ENCODE peak calls at places on chromosomes 16 and 17, in five cellular contexts. O is left ventricle myocardium inferior, X is neural progenitor cell, J is fibroblast of the aortic adventitia, V is retinal pigment epithelial cell. R is an unnamed sample.

GRCh38 chr17:41695954-41696720 is 7.5 kb downstream of the EIF1 start:
- DNase-seq in O (no peak), X (peak), J (peak), V (no peak), R (no peak)

GRCh38 chr16:48158296-48158695 is 2.5 kb upstream of the ABCC12 start:
- DNase-seq in O (no peak), X (no peak), J (peak), V (peak), R (no peak)

GRCh38 chr17:1043601-1044251 is 46.8 kb downstream of the TIMM22 start:
- DNase-seq in O (peak), X (peak), J (no peak), V (no peak), R (peak)

GRCh38 chr16:13594798-13595197 is 325.2 kb upstream of the ERCC4 start:
- DNase-seq in O (no peak), X (peak), J (no peak), V (no peak), R (no peak)

GRCh38 chr16:3246002-3246401 is 10.4 kb downstream of the MEFV start:
- DNase-seq in O (no peak), X (no peak), J (no peak), V (no peak), R (no peak)

GRCh38 chr16:3112058-3112880 is at the start of gene ZNF205:
- DNase-seq in O (peak), X (peak), J (peak), V (no peak), R (peak)

GRCh38 chr17:38896373-38896954 is 26.6 kb downstream of the LASP1 start:
- DNase-seq in O (no peak), X (peak), J (no peak), V (peak), R (no peak)

GRCh38 chr17:28372203-28372944 is 880 bp downstream of the SARM1 start:
- DNase-seq in O (peak), X (peak), J (peak), V (no peak), R (peak)

GRCh38 chr16:10752843-10753523 is 9.3 kb downstream of the NUBP1 start:
- DNase-seq in O (peak), X (no peak), J (no peak), V (no peak), R (peak)

GRCh38 chr17:49646391-49647255 is 31.3 kb downstream of the SPOP start:
- DNase-seq in O (no peak), X (no peak), J (peak), V (no peak), R (peak)

GRCh38 chr16:51818342-51818944 is 667.4 kb upstream of the SALL1 start:
- DNase-seq in O (peak), X (peak), J (peak), V (no peak), R (no peak)

GRCh38 chr16:85746431-85747227 is 4.3 kb downstream of the C16orf74 start:
- DNase-seq in O (no peak), X (no peak), J (peak), V (no peak), R (no peak)

DNA sequence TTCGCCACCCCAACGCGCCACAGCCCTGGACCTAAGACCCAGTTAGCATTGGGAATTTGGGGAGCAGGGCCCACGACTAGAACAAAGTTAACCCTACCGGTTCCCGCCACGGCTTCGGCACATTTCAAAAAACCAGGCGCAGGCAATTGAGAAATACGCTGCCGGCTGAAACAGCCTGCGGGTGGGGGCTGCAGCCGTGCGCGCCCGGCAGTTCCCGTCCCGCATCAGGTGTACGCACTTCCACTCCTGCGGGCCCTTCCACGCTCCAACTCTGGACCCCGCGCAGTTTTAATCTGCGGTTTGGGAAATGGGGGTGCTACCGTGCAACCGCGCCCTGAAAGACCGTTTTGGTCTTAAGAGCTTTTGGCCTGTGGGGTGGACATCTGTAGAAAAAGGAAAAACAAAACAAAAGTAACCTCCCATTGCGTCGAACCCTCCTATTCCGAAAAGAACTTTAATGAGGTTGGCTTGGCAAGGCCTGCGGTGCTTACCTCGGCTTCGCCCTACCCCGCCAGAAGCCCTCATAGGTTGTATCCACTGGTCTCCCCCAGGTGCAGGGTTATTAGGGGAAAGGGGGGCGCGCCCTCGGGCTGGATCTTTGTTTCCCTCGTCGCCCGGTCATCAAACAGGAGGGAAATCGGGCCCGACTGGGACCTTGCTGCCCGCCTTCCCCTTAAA is 7.1 kb downstream of the IRX5 start:
- DNase-seq in O (no peak), X (no peak), J (no peak), V (no peak), R (no peak)
- TF ChIP-seq CTCF in O (no peak), X (no peak), J (no peak), V (no peak), R (no peak)

GRCh38 chr16:76456016-76456415 is 178.8 kb downstream of the CNTNAP4 start:
- DNase-seq in O (no peak), X (no peak), J (no peak), V (no peak), R (no peak)
- H3K4me3 ChIP-seq in O (no peak), X (no peak), J (no peak), V (no peak), R (no peak)

DNA sequence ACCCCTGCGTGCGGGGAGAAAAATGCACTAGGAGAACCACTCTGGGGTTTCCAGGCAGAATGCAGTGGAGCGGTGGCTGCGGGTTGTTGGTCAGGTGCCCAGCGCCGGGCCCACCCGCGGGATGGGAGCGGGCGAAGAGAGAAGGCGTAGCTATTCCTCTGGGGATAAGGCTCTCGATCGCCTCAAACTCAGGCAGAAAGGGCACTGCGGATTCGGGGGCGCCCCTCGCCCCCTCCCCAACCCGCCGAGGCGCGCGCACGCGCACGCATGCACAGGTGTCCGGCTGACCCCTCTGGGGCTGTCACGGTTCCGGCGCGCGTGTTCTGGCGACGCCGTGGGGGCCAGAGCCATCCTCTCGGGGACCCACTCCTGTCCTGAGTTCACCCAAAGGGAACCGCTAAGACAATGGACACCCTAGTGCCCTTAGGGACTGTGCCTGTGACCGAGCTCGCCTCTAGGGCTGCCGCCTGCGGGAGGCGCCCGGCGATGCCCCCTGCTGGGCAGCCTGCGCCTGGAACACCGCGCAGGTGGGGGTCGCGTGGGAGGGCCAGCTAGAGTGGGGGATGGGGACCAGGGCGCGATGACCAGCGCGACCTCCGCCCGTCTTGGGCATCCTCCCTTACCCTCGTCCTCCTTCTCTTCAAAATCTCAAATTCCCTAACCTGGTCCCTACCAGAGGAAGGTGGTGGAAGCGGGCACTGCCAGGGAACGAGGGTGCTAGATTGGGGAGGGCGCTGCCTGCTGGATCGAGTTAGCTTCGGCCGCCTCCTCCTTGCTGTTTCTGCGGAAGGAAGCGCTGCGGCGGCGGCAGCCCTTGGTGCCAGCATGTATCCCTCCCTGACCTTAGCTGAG is 14.4 kb upstream of the CBX8 start:
- DNase-seq in O (no peak), X (peak), J (no peak), V (no peak), R (no peak)
- TF ChIP-seq CTCF in O (peak), X (peak), J (peak), V (peak), R (peak)

GRCh38 chr17:64448665-64449512 is at the start of gene MILR1:
- DNase-seq in O (no peak), X (no peak), J (peak), V (no peak), R (peak)
- H3K4me3 ChIP-seq in O (peak), X (no peak), J (peak), V (no peak), R (peak)

GRCh38 chr16:15704545-15704987 is 54.5 kb downstream of the NDE1 start:
- DNase-seq in O (peak), X (peak), J (peak), V (peak), R (peak)
- TF ChIP-seq CTCF in O (peak), X (peak), J (peak), V (peak), R (peak)

GRCh38 chr16:50747206-50747956 is 5.5 kb downstream of the CYLD start:
- DNase-seq in O (no peak), X (no peak), J (peak), V (no peak), R (no peak)

GRCh38 chr16:50744911-50745310 is 3.0 kb downstream of the CYLD start:
- DNase-seq in O (no peak), X (no peak), J (no peak), V (no peak), R (no peak)

GRCh38 chr16:50743575-50744225 is 1.8 kb downstream of the CYLD start:
- DNase-seq in O (no peak), X (no peak), J (no peak), V (no peak), R (no peak)

GRCh38 chr16:50742521-50743150 is 750 bp downstream of the CYLD start:
- DNase-seq in O (peak), X (peak), J (peak), V (no peak), R (no peak)

DNA sequence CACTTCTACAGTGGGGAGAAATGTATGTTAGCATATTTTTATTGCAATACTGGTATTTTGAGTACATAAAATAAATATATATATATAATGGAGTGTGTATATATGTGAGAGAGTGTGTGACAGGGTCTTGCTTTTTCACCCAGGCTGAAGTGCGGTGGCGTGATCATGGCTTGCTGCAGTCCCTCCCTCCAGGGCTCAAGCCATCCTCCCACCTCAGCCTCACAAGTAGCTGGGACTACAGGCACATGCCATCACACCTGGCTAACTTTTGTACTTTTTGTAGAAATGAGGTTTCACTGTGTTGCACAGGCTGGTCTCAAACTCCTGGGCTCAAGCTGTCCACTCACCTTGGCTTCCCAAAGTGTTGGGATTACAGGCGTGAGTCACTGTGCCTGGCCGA is 4.1 kb downstream of the CYLD start:
- DNase-seq in O (no peak), X (no peak), J (no peak), V (no peak), R (no peak)
- H3K4me3 ChIP-seq in O (no peak), X (no peak), J (no peak), V (no peak), R (no peak)

R was measured in upper lobe of left lung.